ENCODE peak calls at places on chromosomes 5 and 9, in four cellular contexts. D is HepG2, K is K562, X is GM12878. G is an unnamed sample.

GRCh38 chr5:130126748-130127147 is 222.5 kb downstream of the CHSY3 start:
- DNase-seq in D (no peak), X (no peak), K (no peak), G (no peak)

GRCh38 chr5:148437249-148437648 is 53.5 kb downstream of the FBXO38 start:
- DNase-seq in X (no peak), D (no peak), K (no peak), G (no peak)

GRCh38 chr5:13643734-13644133 is 300.8 kb downstream of the DNAH5 start:
- DNase-seq in D (no peak), X (no peak), K (no peak), G (no peak)

GRCh38 chr5:10653033-10653432 is 89.2 kb downstream of the ANKRD33B start:
- DNase-seq in K (no peak), X (no peak), D (no peak), G (no peak)

GRCh38 chr5:137498301-137498735 is 808 bp downstream of the SPOCK1 start:
- DNase-seq in X (no peak), D (no peak), K (no peak), G (peak)

GRCh38 chr5:132725745-132726144 is 11.6 kb downstream of the KIF3A start:
- DNase-seq in D (no peak), X (no peak), K (no peak), G (no peak)

GRCh38 chr9:8685846-8686245 is 886.3 kb upstream of the DMAC1 start:
- DNase-seq in D (no peak), X (no peak), K (no peak), G (no peak)

GRCh38 chr9:123111427-123111826 is 78.0 kb downstream of the GPR21 start:
- DNase-seq in D (no peak), K (no peak), X (no peak), G (no peak)

GRCh38 chr5:157709346-157709745 is 21.9 kb upstream of the THG1L start:
- DNase-seq in K (no peak), D (no peak), X (no peak), G (no peak)

GRCh38 chr5:160054831-160055230 is 45.9 kb downstream of the TTC1 start:
- DNase-seq in D (no peak), K (peak), X (no peak), G (no peak)

GRCh38 chr5:145915970-145916638 is 20.3 kb upstream of the SH3RF2 start:
- DNase-seq in D (no peak), K (no peak), X (no peak), G (no peak)

GRCh38 chr5:35789732-35790461 is 66.8 kb upstream of the IL7R start:
- DNase-seq in X (no peak), D (no peak), K (no peak), G (no peak)

GRCh38 chr5:35781181-35781580 is 75.5 kb upstream of the IL7R start:
- DNase-seq in K (no peak), D (no peak), X (no peak), G (no peak)

GRCh38 chr5:35788724-35789123 is 68.0 kb upstream of the IL7R start:
- DNase-seq in D (no peak), X (no peak), K (no peak), G (no peak)

GRCh38 chr5:35783551-35783950 is 73.1 kb upstream of the IL7R start:
- DNase-seq in D (no peak), X (no peak), K (no peak), G (no peak)

DNA sequence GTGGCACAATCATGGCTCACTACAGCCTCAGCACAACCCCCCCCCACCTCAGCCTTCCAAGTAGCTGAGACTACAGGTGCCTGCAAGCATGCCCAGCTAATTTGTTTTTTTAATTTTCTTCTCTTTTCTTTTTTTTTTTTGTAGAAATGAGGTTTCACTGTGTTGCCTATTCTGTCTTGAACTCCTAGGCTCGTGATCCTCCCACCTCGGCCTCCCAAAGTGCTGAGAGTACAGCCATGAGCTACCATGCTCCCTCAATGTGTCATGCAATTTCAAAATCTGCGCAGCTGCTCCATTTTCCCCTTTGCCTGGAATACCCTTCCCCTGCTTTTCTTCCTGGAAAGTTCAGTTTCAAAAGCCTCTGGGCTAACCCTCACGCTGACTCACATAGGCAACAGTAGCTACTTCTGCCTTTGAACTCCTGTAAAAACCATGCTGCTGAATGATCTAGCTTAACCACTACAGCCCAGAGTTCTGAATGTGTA is 71.0 kb upstream of the IL7R start:
- DNase-seq in K (no peak), D (no peak), X (no peak), G (no peak)
- TF ChIP-seq CREB1 in K (no peak), D (no peak), X (no peak), G (no peak)

DNA sequence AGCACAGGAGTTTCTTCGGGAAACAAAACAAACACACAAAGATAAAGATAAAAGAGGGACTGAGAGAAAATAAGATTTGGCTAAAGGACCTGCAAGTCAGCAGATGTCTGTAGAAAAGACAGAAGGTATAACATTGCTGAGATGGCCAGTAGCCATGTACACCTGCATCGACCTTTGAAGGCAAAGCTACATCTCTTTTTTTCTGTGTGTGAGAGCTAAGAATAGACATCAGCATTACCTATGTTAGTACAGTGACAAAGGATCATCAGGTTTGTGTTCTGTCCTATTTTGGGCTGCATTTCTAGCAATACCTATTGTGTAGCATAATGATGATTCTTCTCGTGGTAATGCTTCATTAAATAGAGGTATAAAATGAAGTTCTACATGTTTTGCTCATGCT is 64.9 kb downstream of the KDM4C start:
- DNase-seq in D (no peak), X (no peak), K (no peak), G (no peak)
- TF ChIP-seq ATF2 in D (no peak), X (no peak), K (no peak), G (no peak)

GRCh38 chr9:78296893-78297671 is at the start of gene PSAT1:
- DNase-seq in X (peak), D (peak), K (peak), G (peak)

GRCh38 chr9:78297672-78297961 is 692 bp downstream of the PSAT1 start:
- DNase-seq in K (no peak), X (no peak), D (no peak), G (no peak)

GRCh38 chr9:78295731-78296130 is 1.2 kb upstream of the PSAT1 start:
- DNase-seq in K (no peak), X (no peak), D (peak), G (no peak)

GRCh38 chr9:78295177-78295575 is 1.7 kb upstream of the PSAT1 start:
- DNase-seq in K (no peak), X (no peak), D (no peak), G (no peak)

GRCh38 chr9:78296208-78296892 is 575 bp upstream of the PSAT1 start:
- DNase-seq in X (no peak), D (peak), K (no peak), G (peak)
- TF ChIP-seq TCF7 in X (no peak), D (peak), K (no peak), G (no peak)

GRCh38 chr9:114224247-114224610 is 68.9 kb downstream of the COL27A1 start:
- DNase-seq in D (peak), K (no peak), X (no peak), G (no peak)
- TF ChIP-seq CREB1 in D (no peak), K (no peak), X (no peak), G (no peak)

DNA sequence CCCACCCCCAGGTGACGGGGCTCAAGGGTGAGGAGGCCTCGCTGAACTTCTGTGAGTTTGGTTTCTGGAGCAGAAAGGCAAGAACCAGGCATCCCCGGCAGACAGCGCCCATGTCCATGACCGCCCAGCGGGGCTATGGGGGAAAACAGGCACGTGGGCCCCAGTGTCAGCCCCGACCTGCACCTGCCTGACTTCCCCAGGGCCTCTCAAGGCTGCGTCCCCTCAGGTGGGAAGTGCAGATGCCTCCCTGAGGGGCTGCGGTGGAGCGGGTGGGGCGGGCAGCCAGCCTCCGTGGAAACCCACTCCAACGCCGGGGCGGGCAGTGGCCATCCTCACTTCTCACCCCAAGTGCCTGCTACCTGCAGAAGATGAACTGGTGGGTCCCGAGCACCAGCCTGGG is 6.9 kb upstream of the CARD9 start:
- DNase-seq in D (no peak), X (no peak), K (no peak), G (no peak)
- TF ChIP-seq ATF2 in D (no peak), X (no peak), K (no peak), G (no peak)